ENCODE peak calls at places on chromosomes 1 and 21, in four cellular contexts. Y is transverse colon, V is GM19239, N is Right ventricle myocardium inferior. P is an unnamed sample.

GRCh38 chr1:34858901-34859441 is 578 bp downstream of the SMIM12 start:
- DNase-seq in Y (no peak), V (no peak), N (no peak), P (no peak)

GRCh38 chr1:81478217-81478616 is 322.5 kb upstream of the ADGRL2 start:
- DNase-seq in Y (no peak), V (no peak), N (peak), P (no peak)

GRCh38 chr1:221031015-221031889 is 152.0 kb downstream of the HLX start:
- DNase-seq in Y (no peak), V (no peak), N (no peak), P (no peak)

GRCh38 chr1:44689447-44689765 is 14.9 kb downstream of the ARMH1 start:
- DNase-seq in Y (no peak), V (no peak), N (no peak), P (no peak)

GRCh38 chr1:71196685-71197084 is 115.8 kb upstream of the ZRANB2 start:
- DNase-seq in Y (no peak), V (no peak), N (no peak), P (no peak)

GRCh38 chr21:41207401-41208388 is 39.7 kb downstream of the BACE2 start:
- DNase-seq in Y (peak), V (no peak), N (peak), P (no peak)

GRCh38 chr1:29161977-29162376 is 19.7 kb downstream of the SRSF4 start:
- DNase-seq in Y (no peak), V (no peak), N (no peak), P (no peak)

GRCh38 chr1:49465486-49466185 is 558.1 kb downstream of the AGBL4 start:
- DNase-seq in Y (no peak), V (no peak), N (no peak), P (no peak)

GRCh38 chr21:40070871-40071270 is 203.6 kb downstream of the PCP4 start:
- DNase-seq in Y (no peak), V (no peak), N (no peak), P (no peak)

GRCh38 chr1:76465030-76465429 is 390.5 kb downstream of the ST6GALNAC3 start:
- DNase-seq in Y (no peak), V (no peak), N (no peak), P (no peak)

GRCh38 chr1:175520186-175520585 is 223.2 kb downstream of the TNR start:
- DNase-seq in Y (peak), V (no peak), N (no peak), P (no peak)

GRCh38 chr1:112911506-112911905 is 44.5 kb downstream of the SLC16A1 start:
- DNase-seq in Y (no peak), V (no peak), N (no peak), P (no peak)

GRCh38 chr1:96370752-96371151 is 350.8 kb upstream of the PTBP2 start:
- DNase-seq in Y (no peak), V (no peak), N (no peak), P (no peak)

GRCh38 chr1:220271706-220272046 is 577 bp downstream of the RAB3GAP2 start:
- DNase-seq in Y (peak), V (no peak), N (no peak), P (no peak)

GRCh38 chr1:151265446-151266236 is 11.1 kb downstream of the PSMD4 start:
- DNase-seq in Y (no peak), V (no peak), N (no peak), P (no peak)

GRCh38 chr1:59574085-59574484 is 240.7 kb upstream of the HOOK1 start:
- DNase-seq in Y (no peak), V (no peak), N (no peak), P (no peak)

GRCh38 chr1:17826165-17826488 is 71.0 kb downstream of the ACTL8 start:
- DNase-seq in Y (peak), V (peak), N (peak), P (peak)

GRCh38 chr1:1906185-1907097 is 8.6 kb upstream of the CALML6 start:
- DNase-seq in Y (peak), V (peak), N (peak), P (peak)

GRCh38 chr1:26471498-26472329 is 526 bp upstream of the HMGN2 start:
- DNase-seq in Y (peak), V (no peak), N (peak), P (no peak)

GRCh38 chr1:84434756-84435142 is 36.5 kb downstream of the DNASE2B start:
- DNase-seq in Y (no peak), V (no peak), N (no peak), P (peak)

GRCh38 chr1:162219461-162219860 is 150.0 kb downstream of the NOS1AP start:
- DNase-seq in Y (no peak), V (no peak), N (no peak), P (no peak)

GRCh38 chr1:50878434-50878833 is 81.6 kb downstream of the FAF1 start:
- DNase-seq in Y (no peak), V (no peak), N (no peak), P (no peak)

GRCh38 chr1:63848764-63849548 is 75.1 kb downstream of the ROR1 start:
- DNase-seq in Y (no peak), V (no peak), N (no peak), P (no peak)

GRCh38 chr1:220808501-220809186 is 21.9 kb downstream of the MTARC1 start:
- DNase-seq in Y (no peak), V (no peak), N (no peak), P (no peak)

GRCh38 chr21:38807481-38807880 is 1.8 kb downstream of the ETS2 start:
- DNase-seq in Y (no peak), V (no peak), N (no peak), P (no peak)

GRCh38 chr1:203276916-203277535 is 28.3 kb upstream of the BTG2 start:
- DNase-seq in Y (no peak), V (no peak), N (no peak), P (no peak)

GRCh38 chr1:44786138-44786840 is 1.7 kb downstream of the BEST4 start:
- DNase-seq in Y (peak), V (no peak), N (peak), P (peak)

GRCh38 chr21:42389449-42389835 is 6.4 kb downstream of the TMPRSS3 start:
- DNase-seq in Y (peak), V (no peak), N (no peak), P (no peak)

GRCh38 chr1:16163882-16164820 is 8.3 kb upstream of the EPHA2 start:
- DNase-seq in Y (no peak), V (no peak), N (no peak), P (no peak)

GRCh38 chr1:41330588-41331545 is 30.4 kb upstream of the FOXO6 start:
- DNase-seq in Y (no peak), V (no peak), N (no peak), P (no peak)

GRCh38 chr1:64693406-64693805 is 51.5 kb upstream of the RAVER2 start:
- DNase-seq in Y (no peak), V (no peak), N (no peak), P (no peak)

GRCh38 chr1:205346956-205347574 is 9.7 kb downstream of the KLHDC8A start:
- DNase-seq in Y (no peak), V (no peak), N (no peak), P (no peak)

GRCh38 chr1:8370046-8370881 is 52.4 kb downstream of the SLC45A1 start:
- DNase-seq in Y (no peak), V (no peak), N (no peak), P (no peak)

GRCh38 chr1:179440971-179441370 is 75.2 kb downstream of the AXDND1 start:
- DNase-seq in Y (peak), V (no peak), N (no peak), P (no peak)

GRCh38 chr1:232952514-232953175 is 2.2 kb downstream of the NTPCR start:
- DNase-seq in Y (peak), V (peak), N (no peak), P (no peak)

GRCh38 chr1:35929730-35930592 is 944 bp upstream of the AGO3 start:
- DNase-seq in Y (peak), V (no peak), N (peak), P (peak)

GRCh38 chr1:208015255-208015654 is 104.3 kb upstream of the CD34 start:
- DNase-seq in Y (no peak), V (no peak), N (no peak), P (no peak)

P was measured in activated naive CD8-positive, alpha-beta T cell treated with anti-CD3 and anti-CD28 coated beads, Interleukin-2, amount 10 ng/mL, durations not matched to agents 7 days and 5 days.